ENCODE peak calls at places on chromosomes 7 and 10, in six cellular contexts. E is thoracic aorta, J is foreskin keratinocyte, U is heart right ventricle, N is heart left ventricle, P is uterus. M is an unnamed sample.

GRCh38 chr10:4440260-4440659 is 385.7 kb upstream of the AKR1E2 start:
- DNase-seq in E (no peak), J (no peak), U (no peak), N (no peak), P (no peak), M (no peak)

GRCh38 chr7:148962515-148962822 is 65.8 kb downstream of the PDIA4 start:
- DNase-seq in E (no peak), J (no peak), U (no peak), N (no peak), P (no peak), M (no peak)

GRCh38 chr10:34994565-34995142 is 95.5 kb downstream of the CUL2 start:
- DNase-seq in E (no peak), J (peak; percentile 80), U (peak; percentile 17), N (no peak), P (no peak), M (peak; percentile 61)

GRCh38 chr7:98329100-98329871 is 47.8 kb downstream of the BRI3 start:
- DNase-seq in E (no peak), J (no peak), U (peak; percentile 61), N (peak; percentile 45), P (no peak), M (no peak)

GRCh38 chr7:70736715-70737460 is 395.1 kb upstream of the GALNT17 start:
- DNase-seq in E (no peak), J (peak; percentile 75), U (no peak), N (no peak), P (peak; percentile 31), M (no peak)

GRCh38 chr7:91455411-91455810 is 191.2 kb downstream of the FZD1 start:
- DNase-seq in E (no peak), J (no peak), U (no peak), N (no peak), P (no peak), M (no peak)

GRCh38 chr10:113705344-113705878 is 25.7 kb downstream of the CASP7 start:
- DNase-seq in E (no peak), J (no peak), U (no peak), N (no peak), P (no peak), M (no peak)

GRCh38 chr7:137443616-137444015 is 100.1 kb upstream of the PTN start:
- DNase-seq in E (no peak), J (peak; percentile 38), U (no peak), N (no peak), P (no peak), M (no peak)

GRCh38 chr10:22658745-22659410 is 55.5 kb downstream of the PIP4K2A start:
- DNase-seq in E (no peak), J (no peak), U (no peak), N (no peak), P (no peak), M (no peak)

GRCh38 chr7:22074961-22075360 is 129.3 kb upstream of the CDCA7L start:
- DNase-seq in E (no peak), J (no peak), U (no peak), N (no peak), P (no peak), M (no peak)

GRCh38 chr10:7788640-7789335 is 811 bp downstream of the ATP5F1C start:
- DNase-seq in E (no peak), J (no peak), U (no peak), N (peak; percentile 12), P (no peak), M (no peak)

GRCh38 chr7:27873006-27873295 is 133.0 kb downstream of the TAX1BP1 start:
- DNase-seq in E (no peak), J (no peak), U (no peak), N (no peak), P (no peak), M (no peak)

GRCh38 chr7:140042386-140042670 is 20.4 kb downstream of the PARP12 start:
- DNase-seq in E (no peak), J (no peak), U (no peak), N (no peak), P (no peak), M (no peak)

DNA sequence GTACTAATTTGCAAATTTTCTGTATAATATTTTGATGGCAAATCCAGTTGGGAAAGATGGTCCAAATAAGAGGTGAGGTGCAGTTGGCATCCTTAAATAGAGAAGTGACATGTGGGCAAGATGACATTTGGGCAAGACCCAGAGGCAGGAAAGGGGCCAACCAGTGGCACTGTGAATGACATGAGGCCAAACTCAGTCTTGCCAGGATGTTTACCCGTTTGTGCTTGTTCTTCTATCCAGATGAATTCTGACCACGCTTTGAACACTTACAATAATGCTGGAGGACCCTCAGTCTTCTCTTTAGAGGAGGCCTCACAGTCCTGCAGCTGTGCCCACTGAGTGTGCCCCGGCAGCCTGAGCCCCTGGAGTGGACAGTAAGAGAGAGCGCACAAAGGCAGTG is 45.1 kb downstream of the KCNMA1 start:
- DNase-seq in E (no peak), J (no peak), U (no peak), N (no peak), P (no peak), M (no peak)
- H3K27ac ChIP-seq in E (peak overlapping the region; percentile 41), J (peak overlapping the region; percentile 84), U (no peak overlapping the region), N (no peak overlapping the region), P (no peak overlapping the region), M (no peak overlapping the region)

DNA sequence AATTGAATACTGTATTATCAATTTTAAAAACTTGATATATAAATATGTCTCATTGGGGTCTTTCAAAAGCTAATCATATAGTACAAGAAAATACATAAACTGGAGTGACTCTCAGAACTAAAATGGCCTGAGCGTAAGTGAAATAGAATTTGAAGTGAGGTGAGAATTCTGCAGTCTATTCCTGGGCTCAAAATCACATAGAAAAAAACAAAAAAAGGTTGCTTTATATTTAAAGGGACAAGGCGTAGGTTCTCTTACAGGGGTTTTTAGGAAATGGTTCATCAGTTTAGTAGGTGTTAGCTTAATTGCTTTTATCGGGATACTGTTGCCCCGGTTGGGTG is 36.7 kb upstream of the PRSS1 start:
- DNase-seq in E (no peak), J (no peak), U (no peak), N (no peak), P (no peak), M (no peak)
- TF ChIP-seq CTCF in E (no peak), J (no peak), U (no peak), N (no peak), P (no peak), M (no peak)

GRCh38 chr7:129503725-129504124 is 1.4 kb downstream of the SMKR1 start:
- DNase-seq in E (no peak), J (no peak), U (no peak), N (no peak), P (no peak), M (no peak)

GRCh38 chr7:129498021-129498420 is 4.3 kb upstream of the SMKR1 start:
- DNase-seq in E (no peak), J (no peak), U (no peak), N (no peak), P (no peak), M (no peak)

GRCh38 chr7:129502708-129503685 is 666 bp downstream of the SMKR1 start:
- DNase-seq in E (no peak), J (no peak), U (no peak), N (no peak), P (no peak), M (no peak)

GRCh38 chr7:129499915-129500463 is 2.3 kb upstream of the SMKR1 start:
- DNase-seq in E (no peak), J (no peak), U (no peak), N (no peak), P (no peak), M (no peak)

GRCh38 chr7:129501760-129502707 is at the start of gene SMKR1:
- DNase-seq in E (no peak), J (no peak), U (peak; percentile 59), N (peak; percentile 62), P (peak; percentile 53), M (peak; percentile 71)
- H3K27ac ChIP-seq in E (no peak within 1 kb of the TSS), J (no peak within 1 kb of the TSS), U (no peak within 1 kb of the TSS), N (no peak within 1 kb of the TSS), P (no peak within 1 kb of the TSS), M (no peak within 1 kb of the TSS)

GRCh38 chr10:124255556-124255955 is 162.2 kb upstream of the CHST15 start:
- DNase-seq in E (no peak), J (no peak), U (no peak), N (no peak), P (no peak), M (no peak)

GRCh38 chr10:124262249-124262865 is 156.4 kb downstream of the OAT start:
- DNase-seq in E (no peak), J (no peak), U (no peak), N (no peak), P (no peak), M (no peak)

GRCh38 chr10:124262971-124263370 is 155.8 kb downstream of the OAT start:
- DNase-seq in E (no peak), J (no peak), U (no peak), N (no peak), P (no peak), M (no peak)

GRCh38 chr10:124256151-124256550 is 162.6 kb downstream of the OAT start:
- DNase-seq in E (no peak), J (no peak), U (no peak), N (no peak), P (no peak), M (no peak)

DNA sequence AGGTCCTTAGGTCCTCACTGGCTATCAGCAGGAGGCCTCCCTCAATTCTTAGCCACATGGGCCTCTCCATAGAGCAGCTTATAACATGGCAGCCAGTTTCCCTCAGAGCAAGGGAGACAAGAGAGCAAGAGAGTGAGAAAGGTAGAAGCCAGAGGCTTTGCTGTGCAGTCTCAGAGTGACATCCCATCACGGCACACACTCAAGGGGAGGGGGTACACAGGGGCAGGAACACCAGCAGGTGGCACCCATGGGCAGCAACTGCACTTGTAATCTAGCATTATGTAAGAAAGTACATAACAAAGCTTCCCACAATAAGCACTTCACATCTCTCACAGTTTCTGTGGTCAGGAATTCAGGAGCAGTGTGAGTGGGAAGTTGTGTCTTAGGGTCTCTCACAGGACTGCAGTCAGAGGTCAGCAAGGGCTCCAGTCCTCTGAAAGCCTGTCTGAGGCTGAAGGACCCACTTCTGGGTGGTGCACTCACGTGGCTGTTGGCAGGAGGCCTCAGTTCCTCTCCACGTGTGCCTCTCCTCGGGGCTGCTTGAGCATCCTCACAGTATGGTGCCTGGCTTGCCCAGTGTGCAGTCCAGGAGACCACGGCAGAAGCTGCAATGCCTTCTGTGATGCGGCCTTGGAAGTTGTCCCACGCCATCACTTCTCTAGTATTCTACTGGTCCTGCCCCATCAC is 159.4 kb downstream of the OAT start:
- DNase-seq in E (no peak), J (no peak), U (no peak), N (no peak), P (no peak), M (peak; percentile 16)
- TF ChIP-seq CTCF in E (peak; percentile 17), J (peak; percentile 52), U (no peak), N (no peak), P (no peak), M (peak; percentile 41)